ENCODE peak calls at places on chromosomes 4 and X, in eight cellular contexts. Z is endothelial cell of umbilical vein, F is tibial nerve, O is ovary, B is transverse colon, A is heart left ventricle, C is vagina, U is spleen. T is an unnamed sample.

GRCh38 chr4:24114444-24114843 is 224.6 kb upstream of the PPARGC1A start:
- DNase-seq in Z (no peak), C (no peak), F (no peak), B (no peak), O (no peak), U (no peak), A (no peak), T (no peak)

GRCh38 chr4:5821665-5822358 is 71.1 kb downstream of the CRMP1 start:
- DNase-seq in Z (no peak), C (no peak), B (no peak), F (no peak), O (no peak), A (no peak), U (peak), T (no peak)

GRCh38 chrX:12441376-12442128 is 303.3 kb downstream of the FRMPD4 start:
- DNase-seq in Z (no peak), O (no peak), C (no peak), A (no peak), B (no peak), U (no peak), F (peak), T (no peak)

GRCh38 chr4:121758896-121759568 is 5.9 kb downstream of the SMIM43 start:
- DNase-seq in A (no peak), B (no peak), F (no peak), O (no peak), C (no peak), Z (no peak), U (no peak), T (no peak)

GRCh38 chr4:16893141-16893571 is 5.3 kb downstream of the LDB2 start:
- DNase-seq in F (no peak), C (no peak), Z (peak), O (no peak), B (no peak), A (no peak), U (no peak), T (no peak)

GRCh38 chr4:168666531-168666930 is 169.7 kb downstream of the PALLD start:
- DNase-seq in B (no peak), O (no peak), C (no peak), F (no peak), U (no peak), Z (no peak), A (no peak), T (no peak)

GRCh38 chr4:147863808-147864472 is 132.1 kb downstream of the ARHGAP10 start:
- DNase-seq in C (no peak), B (no peak), U (no peak), Z (peak), O (peak), F (no peak), A (peak), T (no peak)

GRCh38 chr4:19514276-19515070 is 737.2 kb upstream of the SLIT2 start:
- DNase-seq in Z (no peak), B (no peak), O (no peak), A (no peak), F (no peak), C (no peak), U (no peak), T (no peak)

GRCh38 chr4:140152015-140152703 is 1.8 kb downstream of the MAML3 start:
- DNase-seq in Z (no peak), C (no peak), U (peak), O (peak), F (peak), A (peak), B (peak), T (no peak)

GRCh38 chr4:83128235-83128929 is 13.9 kb upstream of the PLAC8 start:
- DNase-seq in A (no peak), Z (no peak), U (no peak), C (no peak), F (no peak), O (no peak), B (peak), T (no peak)

GRCh38 chr4:36237366-36238353 is 6.7 kb downstream of the ARAP2 start:
- DNase-seq in O (no peak), U (no peak), B (no peak), C (no peak), Z (no peak), A (no peak), F (no peak), T (no peak)

GRCh38 chr4:88382621-88383020 is 4.0 kb downstream of the HERC6 start:
- DNase-seq in Z (no peak), O (no peak), U (no peak), B (no peak), C (no peak), F (no peak), A (no peak), T (no peak)

GRCh38 chr4:38667005-38667771 is 3.2 kb downstream of the KLF3 start:
- DNase-seq in B (peak), C (peak), U (no peak), O (peak), A (peak), F (peak), Z (peak), T (peak)

GRCh38 chr4:41878991-41879491 is 56.2 kb upstream of the TMEM33 start:
- DNase-seq in C (no peak), B (no peak), F (no peak), Z (no peak), O (no peak), U (peak), A (no peak), T (no peak)

GRCh38 chrX:112513154-112513553 is 166.6 kb downstream of the LHFPL1 start:
- DNase-seq in C (no peak), Z (no peak), U (no peak), O (no peak), A (no peak), F (no peak), B (no peak), T (no peak)

GRCh38 chrX:40158036-40158706 is 60.4 kb upstream of the BCOR start:
- DNase-seq in B (no peak), A (no peak), Z (no peak), U (peak), F (no peak), O (peak), C (no peak), T (no peak)

GRCh38 chrX:63330681-63331080 is 20.5 kb downstream of the SPIN4 start:
- DNase-seq in U (no peak), F (no peak), Z (no peak), C (no peak), B (no peak), A (no peak), O (no peak), T (no peak)

GRCh38 chr4:6142511-6142910 is 57.8 kb downstream of the JAKMIP1 start:
- DNase-seq in O (no peak), U (peak), B (no peak), C (no peak), A (no peak), Z (no peak), F (no peak), T (no peak)

GRCh38 chr4:73068496-73069337 is 799 bp downstream of the COX18 start:
- DNase-seq in Z (peak), C (no peak), O (no peak), B (peak), F (no peak), U (no peak), A (no peak), T (no peak)

GRCh38 chr4:3830774-3831528 is 64.8 kb downstream of the ADRA2C start:
- DNase-seq in U (no peak), O (no peak), B (no peak), Z (no peak), F (no peak), A (no peak), C (no peak), T (no peak)

GRCh38 chr4:149311076-149311475 is 504.6 kb downstream of the IQCM start:
- DNase-seq in A (no peak), C (no peak), O (no peak), U (no peak), F (no peak), B (no peak), Z (no peak), T (no peak)

GRCh38 chrX:118974088-118974907 is at the start of gene LONRF3:
- DNase-seq in Z (peak), C (no peak), B (peak), O (peak), A (peak), F (peak), U (peak), T (no peak)

GRCh38 chr4:38989487-38989886 is 42.7 kb downstream of the TMEM156 start:
- DNase-seq in Z (no peak), C (no peak), B (no peak), F (no peak), U (no peak), A (no peak), O (no peak), T (no peak)

GRCh38 chr4:106601519-106601918 is 232.9 kb upstream of the GIMD1 start:
- DNase-seq in C (no peak), F (no peak), U (no peak), A (no peak), B (no peak), Z (no peak), O (no peak), T (no peak)

GRCh38 chr4:143286058-143286457 is 50.6 kb upstream of the GAB1 start:
- DNase-seq in F (no peak), U (no peak), C (no peak), B (no peak), O (no peak), A (no peak), Z (no peak), T (no peak)

GRCh38 chrX:2898861-2899512 is 30.2 kb downstream of the ARSD start:
- DNase-seq in B (peak), Z (no peak), O (no peak), F (no peak), A (no peak), C (no peak), U (no peak), T (no peak)

GRCh38 chr4:61152433-61152832 is 47.7 kb upstream of the ADGRL3 start:
- DNase-seq in U (no peak), Z (no peak), F (no peak), B (no peak), O (no peak), A (no peak), C (no peak), T (no peak)

GRCh38 chr4:69057620-69058409 is 38.5 kb upstream of the UGT2B7 start:
- DNase-seq in O (no peak), F (no peak), C (no peak), A (no peak), B (no peak), U (no peak), Z (no peak), T (no peak)

GRCh38 chr4:140448830-140449229 is 21.4 kb upstream of the CLGN start:
- DNase-seq in F (no peak), B (no peak), O (no peak), Z (peak), C (no peak), A (no peak), U (no peak), T (no peak)

GRCh38 chrX:130173190-130173895 is 1.6 kb downstream of the RAB33A start:
- DNase-seq in U (peak), Z (peak), C (no peak), B (peak), F (peak), O (no peak), A (peak), T (no peak)

GRCh38 chr4:37389967-37390580 is 145.5 kb downstream of the NWD2 start:
- DNase-seq in A (no peak), Z (peak), B (peak), F (peak), U (no peak), C (no peak), O (no peak), T (no peak)

GRCh38 chr4:121950212-121950679 is 1.6 kb downstream of the TRPC3 start:
- DNase-seq in F (peak), B (peak), C (no peak), Z (peak), O (peak), A (peak), U (peak), T (no peak)

GRCh38 chrX:119622356-119623232 is 16.4 kb upstream of the NKRF start:
- DNase-seq in Z (peak), B (peak), U (no peak), C (no peak), O (no peak), A (peak), F (no peak), T (no peak)

GRCh38 chr4:146510942-146511341 is 10.8 kb downstream of the SLC10A7 start:
- DNase-seq in A (no peak), F (no peak), B (no peak), U (no peak), C (no peak), O (no peak), Z (no peak), T (no peak)

GRCh38 chrX:31209005-31209612 is 137.3 kb upstream of the FTHL17 start:
- DNase-seq in Z (peak), A (no peak), U (no peak), B (no peak), C (no peak), O (no peak), F (no peak), T (no peak)

GRCh38 chrX:34656842-34657780 is at the start of gene TMEM47:
- DNase-seq in O (peak), A (peak), Z (peak), U (peak), C (no peak), F (peak), B (peak), T (no peak)
- TF ChIP-seq POLR2A in O (peak), A (peak), Z (peak), U (no peak), C (no peak), F (peak), B (no peak), T (no peak)

GRCh38 chrX:55452825-55453124 is 848 bp downstream of the MAGEH1 start:
- DNase-seq in Z (no peak), F (no peak), O (no peak), B (no peak), U (no peak), A (no peak), C (no peak), T (no peak)
- H3K4me3 ChIP-seq in Z (peak), F (peak), O (peak), B (peak), U (peak), A (peak), C (peak), T (peak)

GRCh38 chr4:152045397-152045780 is 284.6 kb upstream of the GATB start:
- DNase-seq in U (no peak), B (no peak), C (no peak), A (no peak), F (no peak), O (no peak), Z (no peak), T (no peak)

GRCh38 chr4:152044341-152044740 is 283.5 kb upstream of the GATB start:
- DNase-seq in U (no peak), C (no peak), F (no peak), A (no peak), O (no peak), Z (no peak), B (no peak), T (no peak)

GRCh38 chr4:152050098-152050497 is 289.3 kb upstream of the GATB start:
- DNase-seq in Z (no peak), U (no peak), O (no peak), F (no peak), B (no peak), C (no peak), A (no peak), T (no peak)

GRCh38 chr4:152047451-152047850 is 286.6 kb upstream of the GATB start:
- DNase-seq in U (no peak), C (no peak), F (no peak), A (no peak), B (no peak), Z (no peak), O (no peak), T (no peak)

DNA sequence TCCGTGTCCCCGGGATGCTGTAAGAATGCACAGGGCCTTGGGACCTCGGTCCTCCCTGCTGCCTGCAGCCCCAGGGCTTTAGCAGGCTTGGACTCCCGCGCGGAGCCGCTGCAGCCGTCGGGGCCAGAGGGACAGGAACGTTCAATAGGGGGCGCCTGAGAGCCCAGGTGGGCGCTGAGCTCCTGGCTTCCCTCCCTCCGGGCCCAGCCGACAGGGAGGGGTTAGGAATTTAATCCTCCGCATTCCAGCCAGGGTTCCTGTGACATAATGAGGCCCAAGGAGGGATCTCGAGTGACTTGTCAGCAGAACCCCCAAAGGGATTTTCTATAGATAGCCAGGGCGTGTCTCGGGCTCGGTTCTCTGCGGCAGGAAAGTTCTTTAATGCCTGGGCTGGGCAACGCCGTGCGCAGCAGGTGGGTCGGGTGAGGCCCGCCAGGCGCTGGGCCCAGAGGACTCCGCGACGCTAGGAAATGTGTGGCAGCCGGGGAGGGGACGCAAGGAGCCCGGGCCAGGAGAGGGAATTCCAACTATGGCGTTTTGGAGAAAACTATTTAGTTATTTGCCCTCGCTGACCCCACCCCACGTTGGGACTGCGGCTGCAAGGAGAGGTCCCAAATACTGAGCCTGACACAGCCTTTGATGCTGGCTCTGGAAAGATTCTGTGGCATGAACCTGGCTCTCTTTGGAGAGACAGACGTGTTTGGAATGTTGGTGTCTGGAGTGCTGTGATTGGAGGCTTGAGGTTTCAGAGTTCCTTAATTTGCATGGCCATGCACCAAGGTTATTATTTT is 285.2 kb upstream of the GATB start:
- DNase-seq in U (no peak), C (no peak), Z (peak), F (no peak), B (peak), A (peak), O (peak), T (no peak)
- TF ChIP-seq CTCF in U (no peak), C (no peak), Z (peak), F (peak), B (peak), A (peak), O (no peak), T (no peak)

DNA sequence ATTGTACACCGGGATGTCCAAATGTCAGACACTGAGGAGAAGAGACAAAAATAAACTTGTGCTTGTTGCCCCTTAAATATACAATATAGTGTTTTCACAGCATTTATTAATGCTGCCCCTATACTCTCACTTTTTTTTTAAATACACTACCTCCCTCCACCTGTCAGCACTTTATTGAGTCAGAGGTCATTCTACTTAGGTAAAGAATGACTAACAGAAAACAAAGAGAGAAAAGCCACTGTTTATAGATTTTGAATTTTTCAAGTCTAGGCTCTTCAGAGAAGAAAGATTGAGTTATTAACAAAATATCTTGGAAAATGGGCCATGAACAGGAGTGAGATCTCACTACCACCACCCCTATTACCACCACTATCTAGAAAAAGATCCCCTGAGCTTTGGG is 58.1 kb downstream of the NIPAL1 start:
- DNase-seq in B (no peak), U (no peak), F (no peak), Z (no peak), A (no peak), C (no peak), O (no peak), T (no peak)
- TF ChIP-seq POLR2A in B (no peak), U (no peak), F (no peak), Z (no peak), A (no peak), C (no peak), O (no peak), T (no peak)

DNA sequence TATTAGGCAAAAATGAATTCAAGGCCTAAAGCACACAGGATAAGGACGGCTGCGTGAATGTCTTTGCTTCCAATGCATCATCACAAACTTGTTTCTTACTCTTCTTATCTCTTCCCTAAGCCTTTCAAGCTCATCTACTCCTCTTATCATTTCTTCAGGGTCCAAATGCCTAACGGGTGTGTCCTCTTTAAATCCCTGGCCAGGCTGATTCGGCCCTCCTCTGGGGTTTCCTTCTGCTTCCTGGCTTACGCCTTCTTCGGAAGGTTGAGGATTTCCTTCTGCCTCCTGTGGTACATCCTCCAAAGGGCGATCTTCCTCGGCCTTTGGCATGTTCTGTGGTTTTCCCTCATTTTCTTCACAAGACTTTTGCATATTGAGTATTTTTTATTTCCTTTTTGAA is 1.3 kb downstream of the TCEAL8 start:
- DNase-seq in O (no peak), F (no peak), C (no peak), B (no peak), Z (peak), A (peak), U (no peak), T (no peak)
- H3K4me3 ChIP-seq in O (peak), F (peak), C (peak), B (peak), Z (peak), A (peak), U (peak), T (peak)

GRCh38 chr4:47704693-47705325 is 133.1 kb downstream of the CORIN start:
- DNase-seq in O (no peak), A (peak), B (no peak), Z (peak), C (no peak), F (no peak), U (no peak), T (no peak)
- TF ChIP-seq CTCF in O (no peak), A (peak), B (peak), Z (peak), C (no peak), F (no peak), U (no peak), T (peak)

GRCh38 chrX:107123750-107124149 is 5.1 kb upstream of the RBM41 start:
- DNase-seq in F (no peak), A (no peak), C (no peak), Z (no peak), B (no peak), U (no peak), O (no peak), T (no peak)

GRCh38 chrX:107117993-107118321 is 665 bp downstream of the RBM41 start:
- DNase-seq in O (no peak), A (no peak), C (no peak), F (no peak), U (no peak), B (no peak), Z (peak), T (no peak)

GRCh38 chrX:107119281-107119680 is 659 bp upstream of the RBM41 start:
- DNase-seq in U (no peak), O (no peak), F (no peak), A (no peak), B (no peak), C (no peak), Z (no peak), T (no peak)

GRCh38 chrX:107118322-107119147 is at the start of gene RBM41:
- DNase-seq in A (peak), O (peak), Z (peak), C (no peak), B (peak), F (peak), U (peak), T (peak)
- TF ChIP-seq POLR2A in A (no peak), O (no peak), Z (no peak), C (no peak), B (no peak), F (no peak), U (no peak), T (no peak)

GRCh38 chrX:133415276-133416105 is at the start of gene GPC4:
- DNase-seq in O (peak), F (peak), C (no peak), U (peak), Z (no peak), A (peak), B (peak), T (no peak)
- H3K4me3 ChIP-seq in O (peak), F (peak), C (peak), U (peak), Z (no peak), A (peak), B (peak), T (peak)

GRCh38 chr4:48102303-48102702 is 31.7 kb downstream of the TXK start:
- DNase-seq in O (no peak), A (no peak), F (no peak), U (no peak), B (no peak), C (no peak), Z (no peak), T (no peak)
- TF ChIP-seq CTCF in O (no peak), A (no peak), F (no peak), U (no peak), B (no peak), C (no peak), Z (no peak), T (no peak)

T was measured in esophagus squamous epithelium.